ENCODE peak calls at places on chromosomes 16 and 17, in four cellular contexts. One of them, this sample, is unnamed.

GRCh38 chr16:73016488-73016830 is 31.5 kb downstream of the ZFHX3 start:
- DNase-seq in stomach: no peak
- DNase-seq in tibial nerve: no peak
- DNase-seq in esophagus squamous epithelium: no peak
- DNase-seq in this sample: no peak

GRCh38 chr17:37480427-37480826 is 9.3 kb upstream of the DUSP14 start:
- DNase-seq in stomach: no peak
- DNase-seq in tibial nerve: no peak
- DNase-seq in esophagus squamous epithelium: no peak
- DNase-seq in this sample: no peak

GRCh38 chr17:38577244-38577643 is 28.5 kb downstream of the SRCIN1 start:
- DNase-seq in stomach: no peak
- DNase-seq in tibial nerve: no peak
- DNase-seq in esophagus squamous epithelium: no peak
- DNase-seq in this sample: no peak

GRCh38 chr16:17518441-17518840 is 47.7 kb upstream of the XYLT1 start:
- DNase-seq in stomach: no peak
- DNase-seq in tibial nerve: no peak
- DNase-seq in esophagus squamous epithelium: no peak
- DNase-seq in this sample: no peak

GRCh38 chr17:31495049-31495885 is 103.8 kb downstream of the RAB11FIP4 start:
- DNase-seq in stomach: peak; percentile 82
- DNase-seq in tibial nerve: no peak
- DNase-seq in esophagus squamous epithelium: no peak
- DNase-seq in this sample: no peak

GRCh38 chr16:89370081-89370511 is 120.3 kb downstream of the ANKRD11 start:
- DNase-seq in stomach: no peak
- DNase-seq in tibial nerve: no peak
- DNase-seq in esophagus squamous epithelium: no peak
- DNase-seq in this sample: no peak

GRCh38 chr17:70767102-70767701 is 597.9 kb downstream of the KCNJ2 start:
- DNase-seq in stomach: no peak
- DNase-seq in tibial nerve: no peak
- DNase-seq in esophagus squamous epithelium: no peak
- DNase-seq in this sample: no peak

GRCh38 chr17:8941980-8942617 is 23.4 kb downstream of the PIK3R5 start:
- DNase-seq in stomach: no peak
- DNase-seq in tibial nerve: no peak
- DNase-seq in esophagus squamous epithelium: no peak
- DNase-seq in this sample: no peak

GRCh38 chr17:79937981-79938695 is 97.5 kb downstream of the TBC1D16 start:
- DNase-seq in stomach: no peak
- DNase-seq in tibial nerve: peak; percentile 48
- DNase-seq in esophagus squamous epithelium: no peak
- DNase-seq in this sample: no peak

GRCh38 chr17:64573214-64573613 is 66.4 kb downstream of the CEP95 start:
- DNase-seq in stomach: no peak
- DNase-seq in tibial nerve: no peak
- DNase-seq in esophagus squamous epithelium: no peak
- DNase-seq in this sample: no peak

GRCh38 chr17:81365148-81365600 is 30.1 kb upstream of the BAHCC1 start:
- DNase-seq in stomach: peak; percentile 89
- DNase-seq in tibial nerve: no peak
- DNase-seq in esophagus squamous epithelium: no peak
- DNase-seq in this sample: no peak

GRCh38 chr16:23414731-23415130 is 38.3 kb downstream of the COG7 start:
- DNase-seq in stomach: no peak
- DNase-seq in tibial nerve: no peak
- DNase-seq in esophagus squamous epithelium: no peak
- DNase-seq in this sample: no peak
- H3K27ac ChIP-seq in stomach: no peak overlapping the region
- H3K27ac ChIP-seq in tibial nerve: no peak overlapping the region
- H3K27ac ChIP-seq in esophagus squamous epithelium: no peak overlapping the region
- H3K27ac ChIP-seq in this sample: no peak overlapping the region

DNA sequence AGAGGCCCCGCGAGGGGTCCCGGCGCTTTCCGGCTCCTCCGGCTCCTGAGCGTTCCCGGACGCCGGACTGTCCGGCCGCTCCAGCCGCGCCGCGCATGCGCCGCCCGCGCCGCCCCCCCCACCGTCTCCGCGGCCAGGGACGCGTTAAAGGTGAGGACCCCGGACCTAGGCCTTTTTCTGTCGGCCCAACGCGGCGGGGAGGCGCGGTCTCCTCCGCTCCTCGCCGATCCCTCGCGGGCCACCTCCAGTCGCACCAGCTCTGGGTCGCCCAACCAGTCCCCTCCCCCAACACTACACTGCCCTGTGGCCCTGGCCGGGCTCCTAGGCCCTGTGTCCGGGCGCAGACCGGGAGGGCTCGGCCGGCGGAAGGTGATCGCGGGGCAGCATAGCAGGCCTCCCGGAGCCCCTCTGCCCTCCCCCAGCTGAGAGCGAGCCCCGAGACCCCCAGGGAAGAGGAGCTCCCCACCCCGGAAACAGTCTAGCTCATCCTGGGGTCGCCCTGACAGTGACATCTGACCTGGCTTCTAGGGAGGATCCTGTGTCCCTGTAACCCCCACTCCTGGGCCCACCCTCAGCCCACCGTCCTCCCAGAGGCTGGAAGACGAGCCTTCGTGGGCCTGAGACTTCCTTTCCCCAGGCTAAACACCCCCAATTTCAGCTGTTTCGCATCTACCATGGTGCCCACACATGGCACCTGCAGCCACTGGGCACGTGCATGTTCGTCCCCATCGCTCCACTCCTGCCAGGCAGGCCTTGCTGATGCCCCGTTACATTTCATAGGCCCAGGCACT is 14.7 kb upstream of the BCAR1 start:
- DNase-seq in stomach: peak; percentile 89
- DNase-seq in tibial nerve: peak; percentile 37
- DNase-seq in esophagus squamous epithelium: no peak
- DNase-seq in this sample: no peak
- TF ChIP-seq POLR2A in stomach: no peak
- TF ChIP-seq POLR2A in tibial nerve: no peak
- TF ChIP-seq POLR2A in esophagus squamous epithelium: no peak
- TF ChIP-seq POLR2A in this sample: no peak

DNA sequence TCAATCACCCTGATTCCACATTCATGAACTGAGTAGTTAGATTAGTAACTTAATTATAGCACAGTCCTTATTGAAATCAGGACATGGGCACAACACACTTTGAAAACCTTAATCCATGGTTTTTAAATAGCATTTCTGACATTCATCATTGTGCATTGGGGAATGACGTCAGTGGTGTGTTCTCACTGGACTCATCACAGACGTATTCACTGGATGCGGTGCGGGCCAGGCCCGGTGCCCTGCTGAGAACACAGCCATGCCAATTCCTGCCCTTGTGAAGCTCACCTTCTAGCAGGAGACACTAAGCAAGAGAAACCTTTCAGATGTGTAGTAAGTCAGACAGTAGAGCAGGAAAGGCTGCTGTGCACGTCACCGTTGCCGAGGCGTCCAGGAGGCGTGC is 12.8 kb downstream of the BANP start:
- DNase-seq in stomach: no peak
- DNase-seq in tibial nerve: no peak
- DNase-seq in esophagus squamous epithelium: no peak
- DNase-seq in this sample: no peak
- H3K27ac ChIP-seq in stomach: no peak overlapping the region
- H3K27ac ChIP-seq in tibial nerve: no peak overlapping the region
- H3K27ac ChIP-seq in esophagus squamous epithelium: peak overlapping the region; percentile 66
- H3K27ac ChIP-seq in this sample: no peak overlapping the region

GRCh38 chr16:50384500-50385122 is 15.8 kb upstream of the BRD7 start:
- DNase-seq in stomach: no peak
- DNase-seq in tibial nerve: no peak
- DNase-seq in esophagus squamous epithelium: no peak
- DNase-seq in this sample: no peak
- TF ChIP-seq POLR2A in stomach: no peak
- TF ChIP-seq POLR2A in tibial nerve: no peak
- TF ChIP-seq POLR2A in esophagus squamous epithelium: no peak
- TF ChIP-seq POLR2A in this sample: no peak

GRCh38 chr17:6163632-6164319 is 93.6 kb downstream of the WSCD1 start:
- DNase-seq in stomach: no peak
- DNase-seq in tibial nerve: no peak
- DNase-seq in esophagus squamous epithelium: no peak
- DNase-seq in this sample: no peak

GRCh38 chr17:6166492-6167179 is 96.5 kb downstream of the WSCD1 start:
- DNase-seq in stomach: no peak
- DNase-seq in tibial nerve: no peak
- DNase-seq in esophagus squamous epithelium: no peak
- DNase-seq in this sample: no peak

GRCh38 chr17:6164996-6165395 is 94.8 kb downstream of the WSCD1 start:
- DNase-seq in stomach: no peak
- DNase-seq in tibial nerve: no peak
- DNase-seq in esophagus squamous epithelium: no peak
- DNase-seq in this sample: no peak

GRCh38 chr17:6162892-6163291 is 92.7 kb downstream of the WSCD1 start:
- DNase-seq in stomach: no peak
- DNase-seq in tibial nerve: no peak
- DNase-seq in esophagus squamous epithelium: no peak
- DNase-seq in this sample: no peak

GRCh38 chr17:6165806-6166205 is 95.6 kb downstream of the WSCD1 start:
- DNase-seq in stomach: no peak
- DNase-seq in tibial nerve: no peak
- DNase-seq in esophagus squamous epithelium: no peak
- DNase-seq in this sample: no peak
- H3K27ac ChIP-seq in stomach: no peak overlapping the region
- H3K27ac ChIP-seq in tibial nerve: no peak overlapping the region
- H3K27ac ChIP-seq in esophagus squamous epithelium: no peak overlapping the region
- H3K27ac ChIP-seq in this sample: no peak overlapping the region

GRCh38 chr17:59963738-59964454 is 644 bp downstream of the RNFT1 start:
- DNase-seq in stomach: peak; percentile 42
- DNase-seq in tibial nerve: peak; percentile 42
- DNase-seq in esophagus squamous epithelium: no peak
- DNase-seq in this sample: no peak

GRCh38 chr17:59962739-59963318 is 1.7 kb downstream of the RNFT1 start:
- DNase-seq in stomach: no peak
- DNase-seq in tibial nerve: no peak
- DNase-seq in esophagus squamous epithelium: no peak
- DNase-seq in this sample: no peak

GRCh38 chr17:59964455-59965328 is at the start of gene RNFT1:
- DNase-seq in stomach: peak; percentile 95
- DNase-seq in tibial nerve: peak; percentile 92
- DNase-seq in esophagus squamous epithelium: peak; percentile 51
- DNase-seq in this sample: peak; percentile 88
- TF ChIP-seq POLR2A in stomach: no peak
- TF ChIP-seq POLR2A in tibial nerve: peak; percentile 59
- TF ChIP-seq POLR2A in esophagus squamous epithelium: no peak
- TF ChIP-seq POLR2A in this sample: no peak

GRCh38 chr17:27578718-27579085 is 52.3 kb upstream of the LGALS9 start:
- DNase-seq in stomach: no peak
- DNase-seq in tibial nerve: no peak
- DNase-seq in esophagus squamous epithelium: no peak
- DNase-seq in this sample: no peak
- H3K27ac ChIP-seq in stomach: peak overlapping the region; percentile 81
- H3K27ac ChIP-seq in tibial nerve: peak overlapping the region; percentile 75
- H3K27ac ChIP-seq in esophagus squamous epithelium: no peak overlapping the region
- H3K27ac ChIP-seq in this sample: no peak overlapping the region